ENCODE peak calls at places on chromosomes 1 and 21, in nine cellular contexts. S is prostate gland, E is A549, K is body of pancreas, N is IMR-90, G is esophagus squamous epithelium, M is ovary, O is suprapubic skin, L is right lobe of liver. C is an unnamed sample.

GRCh38 chr1:209398330-209398991 is 185.1 kb upstream of the CAMK1G start:
- DNase-seq in G (no peak), M (no peak), L (peak), E (peak), K (peak), S (peak), N (peak), O (no peak), C (no peak)

GRCh38 chr1:59674605-59675004 is 140.1 kb upstream of the HOOK1 start:
- DNase-seq in L (no peak), G (no peak), E (no peak), K (peak), S (peak), O (no peak), M (peak), N (peak), C (peak)

GRCh38 chr1:34126486-34126885 is 38.5 kb downstream of the CSMD2 start:
- DNase-seq in N (no peak), K (no peak), S (no peak), O (no peak), L (no peak), M (no peak), G (no peak), E (no peak), C (no peak)

GRCh38 chr1:153796786-153797659 is 21.8 kb downstream of the SLC27A3 start:
- DNase-seq in M (peak), N (peak), K (peak), S (peak), G (no peak), E (peak), O (peak), L (no peak), C (peak)

GRCh38 chr1:41592451-41593125 is 108.1 kb upstream of the EDN2 start:
- DNase-seq in M (no peak), K (no peak), L (no peak), N (no peak), S (no peak), G (no peak), O (no peak), E (no peak), C (no peak)

GRCh38 chr1:98661544-98662353 is at the start of gene SNX7:
- DNase-seq in L (peak), G (no peak), N (peak), K (peak), O (peak), S (peak), E (peak), M (peak), C (peak)

GRCh38 chr1:214377485-214377884 is 96.5 kb downstream of the SMYD2 start:
- DNase-seq in L (no peak), G (no peak), E (no peak), M (no peak), K (no peak), S (no peak), N (no peak), O (no peak), C (no peak)

GRCh38 chr1:19976317-19977003 is 3.0 kb downstream of the PLA2G2A start:
- DNase-seq in O (no peak), G (no peak), S (no peak), N (no peak), M (no peak), K (no peak), E (no peak), L (peak), C (no peak)

GRCh38 chr1:2429780-2430591 is 17.6 kb upstream of the PEX10 start:
- DNase-seq in K (no peak), S (no peak), L (no peak), G (no peak), M (no peak), E (no peak), O (no peak), N (no peak), C (no peak)

GRCh38 chr1:205285391-205286101 is 36.0 kb downstream of the NUAK2 start:
- DNase-seq in M (no peak), L (no peak), G (no peak), N (no peak), O (no peak), K (no peak), E (no peak), S (no peak), C (no peak)

GRCh38 chr1:63888984-63889383 is 115.2 kb downstream of the ROR1 start:
- DNase-seq in K (no peak), L (no peak), O (no peak), S (no peak), E (no peak), M (no peak), G (no peak), N (peak), C (no peak)

GRCh38 chr1:109501644-109502367 is 7.7 kb downstream of the AMIGO1 start:
- DNase-seq in M (no peak), S (no peak), O (no peak), G (no peak), L (no peak), E (no peak), K (no peak), N (no peak), C (no peak)

GRCh38 chr1:69081671-69082070 is 486.1 kb upstream of the LRRC7 start:
- DNase-seq in M (no peak), E (no peak), K (no peak), N (no peak), L (no peak), O (no peak), G (no peak), S (no peak), C (no peak)

GRCh38 chr1:210364479-210364878 is 35.8 kb downstream of the HHAT start:
- DNase-seq in E (no peak), M (no peak), S (peak), G (no peak), O (no peak), L (no peak), K (no peak), N (no peak), C (no peak)

GRCh38 chr21:43864313-43864805 is 664 bp upstream of the AGPAT3 start:
- DNase-seq in M (peak), E (peak), S (peak), N (peak), L (peak), K (peak), O (no peak), G (no peak), C (no peak)

GRCh38 chr1:15617173-15617873 is at the start of gene DDI2:
- DNase-seq in L (peak), S (peak), M (peak), K (peak), O (peak), N (peak), G (peak), E (peak), C (peak)

GRCh38 chr21:41952568-41953248 is 1.1 kb downstream of the C2CD2 start:
- DNase-seq in S (no peak), G (no peak), L (no peak), E (no peak), O (no peak), N (peak), M (no peak), K (no peak), C (no peak)

GRCh38 chr1:51693420-51694144 is 76.7 kb downstream of the OSBPL9 start:
- DNase-seq in L (no peak), O (no peak), S (no peak), N (peak), M (no peak), G (no peak), E (peak), K (no peak), C (no peak)

GRCh38 chr1:208248254-208248935 is 4.2 kb upstream of the PLXNA2 start:
- DNase-seq in O (no peak), E (no peak), N (no peak), L (no peak), S (no peak), G (no peak), K (no peak), M (no peak), C (peak)

GRCh38 chr1:41355356-41355755 is 5.9 kb upstream of the FOXO6 start:
- DNase-seq in L (peak), S (no peak), E (no peak), G (no peak), K (no peak), M (no peak), O (peak), N (no peak), C (peak)

GRCh38 chr1:151510020-151510405 is 1.2 kb upstream of the CGN start:
- DNase-seq in M (no peak), E (no peak), S (no peak), O (no peak), K (no peak), N (no peak), G (no peak), L (no peak), C (no peak)

GRCh38 chr1:212915245-212916091 is 34.9 kb upstream of the VASH2 start:
- DNase-seq in E (peak), L (no peak), M (peak), G (no peak), N (peak), O (no peak), K (peak), S (no peak), C (no peak)

GRCh38 chr1:159823401-159823800 is 3.3 kb upstream of the SLAMF8 start:
- DNase-seq in E (no peak), G (no peak), L (no peak), N (no peak), M (no peak), K (no peak), O (no peak), S (no peak), C (no peak)

GRCh38 chr1:244054924-244055263 is 3.8 kb downstream of the ZBTB18 start:
- DNase-seq in E (no peak), O (no peak), S (no peak), M (no peak), L (no peak), K (no peak), G (no peak), N (no peak), C (no peak)

GRCh38 chr1:8004803-8005573 is 21.1 kb downstream of the ERRFI1 start:
- DNase-seq in G (peak), O (peak), M (peak), S (peak), N (peak), K (peak), L (peak), E (peak), C (peak)

GRCh38 chr21:28235169-28235892 is 757.3 kb downstream of the LTN1 start:
- DNase-seq in L (peak), O (no peak), S (no peak), G (no peak), M (no peak), K (peak), N (no peak), E (no peak), C (no peak)
- H3K4me3 ChIP-seq in L (no peak), O (no peak), S (no peak), G (no peak), M (no peak), K (no peak), N (no peak), E (no peak), C (no peak)

GRCh38 chr21:32770514-32771133 is 931 bp downstream of the PAXBP1 start:
- DNase-seq in N (peak), G (no peak), L (no peak), M (peak), E (no peak), O (no peak), K (no peak), S (peak), C (no peak)
- TF ChIP-seq CTCF in N (no peak), G (no peak), L (no peak), M (no peak), E (no peak), O (no peak), K (no peak), S (no peak), C (no peak)

GRCh38 chr21:25735221-25735894 is 586 bp downstream of the GABPA start:
- DNase-seq in O (peak), L (peak), S (peak), K (peak), G (peak), M (peak), E (peak), N (peak), C (peak)
- TF ChIP-seq POLR2A in O (no peak), L (peak), S (no peak), K (peak), G (peak), M (peak), E (peak), N (peak), C (no peak)

DNA sequence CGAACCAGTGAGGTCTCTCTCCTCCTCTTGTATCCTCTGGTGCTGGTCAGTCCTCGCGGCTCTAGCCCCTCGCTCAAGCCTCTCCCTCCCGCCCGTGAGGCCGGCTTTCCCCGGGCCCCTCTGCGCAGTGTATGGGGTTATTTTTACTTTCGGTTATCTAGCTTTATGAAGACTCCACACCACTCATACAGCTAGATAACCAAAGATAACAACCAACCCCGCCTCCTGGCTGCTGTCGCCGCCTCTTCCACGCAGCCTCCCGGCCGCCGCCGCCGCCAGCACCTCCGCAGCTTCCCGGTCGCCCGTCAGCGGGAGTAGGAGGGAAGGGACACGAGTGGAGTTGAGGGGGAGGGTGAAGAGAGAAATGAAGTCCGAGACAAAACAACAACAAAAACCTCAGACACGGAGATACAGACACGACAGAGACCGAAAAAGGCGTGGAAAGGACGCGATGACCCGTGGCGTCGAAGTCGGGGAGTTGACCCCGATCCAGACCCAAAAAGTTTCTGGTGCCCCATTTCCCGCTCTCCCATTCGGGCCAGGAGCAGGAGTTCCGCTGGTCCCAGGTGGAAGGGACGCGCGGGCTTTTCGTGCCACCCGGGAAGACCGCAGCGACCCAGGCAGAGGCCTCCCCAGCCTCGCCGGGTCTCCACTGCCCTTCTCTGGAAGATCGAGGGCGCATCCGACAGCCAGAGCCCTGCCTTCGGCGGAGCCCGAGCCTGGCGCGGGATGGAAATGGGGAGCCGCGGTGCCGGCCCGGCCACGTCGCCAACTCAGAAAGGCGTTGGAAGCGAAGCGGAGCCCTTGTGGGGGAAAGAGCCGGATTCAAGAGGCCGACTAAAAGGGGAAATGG is 51.4 kb downstream of the RHBG start:
- DNase-seq in M (no peak), O (no peak), N (no peak), K (no peak), E (no peak), G (no peak), L (no peak), S (no peak), C (no peak)
- H3K4me3 ChIP-seq in M (no peak), O (peak), N (no peak), K (no peak), E (peak), G (no peak), L (peak), S (no peak), C (no peak)

DNA sequence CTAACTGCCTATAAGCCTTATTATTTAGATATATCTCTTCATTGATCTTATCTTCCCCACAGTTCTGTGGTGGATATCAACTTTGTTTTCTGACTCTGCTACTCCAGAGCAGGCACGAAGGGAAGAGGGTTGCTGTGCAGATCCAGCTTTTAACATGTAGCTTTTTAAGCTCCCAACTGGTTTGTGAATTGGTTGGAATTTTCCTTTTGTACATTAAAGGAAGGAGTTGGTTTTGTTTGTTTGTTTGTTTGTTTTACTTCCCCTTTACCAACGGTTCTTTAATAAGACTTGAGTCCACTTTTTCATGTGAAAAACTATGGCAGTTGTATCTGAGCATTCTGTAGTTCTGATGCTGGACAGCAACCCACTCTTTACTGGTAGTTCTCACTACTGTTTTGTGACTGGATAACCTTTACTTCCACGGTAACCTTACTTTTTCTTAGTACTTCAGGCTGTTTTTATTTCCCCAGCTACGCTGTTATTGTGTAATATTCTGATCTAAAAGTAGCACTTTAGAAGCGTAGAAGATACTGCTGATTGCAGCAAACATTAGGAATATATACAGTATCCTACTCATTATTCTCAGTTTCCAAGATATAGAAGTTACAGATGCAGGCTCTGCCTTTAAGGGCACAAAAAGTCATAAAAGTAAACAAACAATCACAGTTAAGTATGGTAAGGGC is 1.6 kb downstream of the GNPAT start:
- DNase-seq in O (no peak), N (peak), M (no peak), L (no peak), S (no peak), G (no peak), K (no peak), E (no peak), C (no peak)
- TF ChIP-seq CTCF in O (no peak), N (no peak), M (no peak), L (no peak), S (no peak), G (no peak), K (no peak), E (no peak), C (no peak)

DNA sequence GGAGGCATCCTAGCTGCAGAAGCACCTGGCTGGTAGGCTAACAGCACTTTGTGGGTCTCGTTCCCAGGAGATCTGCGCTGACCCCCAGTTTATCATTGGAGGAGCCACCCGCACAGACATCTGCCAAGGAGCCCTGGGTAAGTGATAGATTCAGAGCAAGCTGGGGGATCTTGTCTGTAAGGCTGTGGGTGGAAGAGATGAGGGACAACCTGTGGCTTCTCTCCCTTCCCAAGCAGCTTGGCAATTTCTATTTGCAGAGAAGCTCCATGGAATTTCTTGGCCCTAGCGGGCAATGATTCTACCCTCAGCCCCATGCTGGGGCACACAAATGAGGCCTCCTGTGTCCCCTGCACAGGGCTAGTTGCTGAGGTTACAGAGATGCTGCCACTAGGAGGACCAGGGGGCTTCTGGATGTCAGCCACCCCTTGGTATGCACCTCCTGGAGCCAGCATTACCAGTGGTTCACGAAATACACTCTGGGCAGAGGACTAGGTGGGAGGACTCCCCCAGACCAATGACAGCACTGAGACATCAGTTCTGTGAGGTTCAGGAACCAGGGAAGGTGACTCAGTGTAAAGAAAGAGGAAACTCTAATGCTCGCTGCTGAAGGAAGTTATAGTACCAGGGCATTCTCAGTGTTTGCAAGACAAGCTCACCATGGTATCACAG is 5.5 kb downstream of the CAPN2 start:
- DNase-seq in L (no peak), M (no peak), E (no peak), G (no peak), N (peak), O (no peak), S (no peak), K (no peak), C (no peak)
- TF ChIP-seq POLR2A in L (no peak), M (no peak), E (no peak), G (no peak), N (no peak), O (no peak), S (no peak), K (no peak), C (no peak)

DNA sequence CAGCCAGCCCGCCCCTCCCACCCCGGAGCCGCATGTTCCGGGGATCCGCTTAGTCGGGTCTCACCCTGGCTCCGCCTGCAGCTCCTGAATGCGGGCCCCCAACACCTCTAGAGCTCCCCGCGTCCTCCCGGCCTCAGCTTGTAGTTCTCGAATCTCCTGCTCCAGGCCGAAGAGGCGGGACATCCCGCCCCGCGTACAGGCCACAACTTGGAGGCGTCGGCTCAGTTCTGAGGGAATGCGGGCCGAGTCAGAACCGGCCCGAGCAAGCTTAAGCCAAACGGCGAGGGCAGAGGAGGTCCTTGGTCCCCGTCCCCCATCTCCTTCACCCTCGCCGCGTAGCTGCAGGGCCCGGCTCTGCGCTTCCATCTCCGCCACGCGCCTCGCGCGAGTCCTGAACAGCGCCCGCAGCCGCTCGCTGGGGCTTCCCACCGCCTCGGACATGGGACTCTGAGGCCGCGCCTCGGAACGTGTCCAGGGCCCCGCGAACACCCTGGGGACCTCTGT is 911 bp downstream of the CCDC17 start:
- DNase-seq in N (no peak), L (peak), G (no peak), O (no peak), S (no peak), K (no peak), M (peak), E (no peak), C (peak)
- H3K4me3 ChIP-seq in N (no peak), L (no peak), G (no peak), O (peak), S (no peak), K (no peak), M (no peak), E (no peak), C (no peak)

GRCh38 chr21:45700461-45700860 is 56.9 kb downstream of the PCBP3 start:
- DNase-seq in M (no peak), S (no peak), E (no peak), O (no peak), L (no peak), G (no peak), N (no peak), K (no peak), C (no peak)

GRCh38 chr21:45699966-45700365 is 56.4 kb downstream of the PCBP3 start:
- DNase-seq in M (no peak), G (no peak), S (no peak), K (no peak), L (no peak), N (no peak), E (no peak), O (no peak), C (no peak)

GRCh38 chr21:45699251-45699942 is 55.9 kb downstream of the PCBP3 start:
- DNase-seq in M (no peak), L (no peak), E (no peak), O (no peak), K (no peak), S (no peak), N (no peak), G (no peak), C (no peak)

GRCh38 chr21:45698493-45698947 is 55.0 kb downstream of the PCBP3 start:
- DNase-seq in O (no peak), N (peak), L (no peak), K (peak), G (no peak), E (no peak), S (no peak), M (no peak), C (peak)

DNA sequence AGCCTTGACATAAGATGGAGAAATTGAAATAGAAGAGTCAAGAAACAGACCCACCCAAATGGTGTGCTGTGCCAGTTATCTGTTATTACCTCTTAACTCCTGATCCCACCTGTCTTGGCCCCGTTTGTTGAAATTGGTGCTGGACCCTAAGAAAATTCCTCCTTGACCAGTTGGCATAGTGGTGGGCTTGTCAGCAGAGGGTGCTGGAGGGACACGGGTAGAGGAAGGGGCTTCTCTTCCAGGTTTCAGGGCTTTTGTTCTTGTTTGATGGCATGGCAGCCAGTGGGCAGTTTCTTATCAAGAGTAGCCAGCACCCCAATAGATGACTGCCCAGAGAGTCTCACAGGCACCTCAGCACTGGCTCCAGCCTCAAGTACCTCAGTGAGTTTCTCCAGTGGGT is 51.6 kb downstream of the PCBP3 start:
- DNase-seq in M (no peak), S (no peak), G (no peak), L (no peak), K (no peak), E (no peak), N (no peak), O (no peak), C (no peak)
- TF ChIP-seq CTCF in M (no peak), S (no peak), G (no peak), L (no peak), K (no peak), E (no peak), N (no peak), O (no peak), C (no peak)